ENCODE peak calls at places on chromosomes 6 and 20, in six cellular contexts. One of them, this sample, is unnamed.

GRCh38 chr6:137876547-137876946 is 9.5 kb downstream of the TNFAIP3 start:
- DNase-seq in uterus: no peak
- DNase-seq in pancreas: no peak
- DNase-seq in upper lobe of right lung: no peak
- DNase-seq in psoas muscle: no peak
- DNase-seq in PC-3: no peak
- DNase-seq in this sample: no peak

GRCh38 chr20:17895641-17896246 is 72.8 kb downstream of the SNX5 start:
- DNase-seq in uterus: peak; percentile 81
- DNase-seq in psoas muscle: peak; percentile 74
- DNase-seq in pancreas: no peak
- DNase-seq in upper lobe of right lung: peak; percentile 90
- DNase-seq in PC-3: no peak
- DNase-seq in this sample: no peak

GRCh38 chr20:46255440-46256104 is 52.7 kb downstream of the CDH22 start:
- DNase-seq in pancreas: peak; percentile 98
- DNase-seq in uterus: peak; percentile 54
- DNase-seq in PC-3: peak; percentile 97
- DNase-seq in upper lobe of right lung: peak; percentile 88
- DNase-seq in psoas muscle: peak; percentile 61
- DNase-seq in this sample: peak; percentile 2

GRCh38 chr6:150527100-150527499 is 72.6 kb upstream of the PLEKHG1 start:
- DNase-seq in PC-3: peak; percentile 33
- DNase-seq in upper lobe of right lung: no peak
- DNase-seq in uterus: peak; percentile 61
- DNase-seq in pancreas: no peak
- DNase-seq in psoas muscle: no peak
- DNase-seq in this sample: no peak

GRCh38 chr6:39896701-39897100 is 37.6 kb downstream of the MOCS1 start:
- DNase-seq in upper lobe of right lung: no peak
- DNase-seq in PC-3: no peak
- DNase-seq in pancreas: no peak
- DNase-seq in uterus: no peak
- DNase-seq in psoas muscle: no peak
- DNase-seq in this sample: no peak

GRCh38 chr6:157513619-157514485 is 132.9 kb downstream of the ZDHHC14 start:
- DNase-seq in psoas muscle: no peak
- DNase-seq in pancreas: no peak
- DNase-seq in PC-3: no peak
- DNase-seq in upper lobe of right lung: no peak
- DNase-seq in uterus: no peak
- DNase-seq in this sample: no peak

GRCh38 chr6:116217069-116217468 is 36.8 kb downstream of the TSPYL4 start:
- DNase-seq in pancreas: no peak
- DNase-seq in psoas muscle: no peak
- DNase-seq in upper lobe of right lung: no peak
- DNase-seq in PC-3: peak; percentile 61
- DNase-seq in uterus: no peak
- DNase-seq in this sample: no peak

GRCh38 chr20:5844063-5844681 is 94.0 kb downstream of the SHLD1 start:
- DNase-seq in upper lobe of right lung: no peak
- DNase-seq in uterus: no peak
- DNase-seq in psoas muscle: no peak
- DNase-seq in pancreas: no peak
- DNase-seq in PC-3: peak; percentile 76
- DNase-seq in this sample: peak; percentile 26

GRCh38 chr6:71478834-71479541 is 190.4 kb downstream of the OGFRL1 start:
- DNase-seq in uterus: no peak
- DNase-seq in pancreas: no peak
- DNase-seq in PC-3: peak; percentile 79
- DNase-seq in psoas muscle: no peak
- DNase-seq in upper lobe of right lung: no peak
- DNase-seq in this sample: peak; percentile 93

GRCh38 chr6:30896541-30896940 is 11.5 kb upstream of the GTF2H4 start:
- DNase-seq in upper lobe of right lung: peak; percentile 59
- DNase-seq in uterus: no peak
- DNase-seq in psoas muscle: no peak
- DNase-seq in PC-3: no peak
- DNase-seq in pancreas: no peak
- DNase-seq in this sample: no peak

GRCh38 chr20:6473197-6473596 is 294.3 kb upstream of the BMP2 start:
- DNase-seq in upper lobe of right lung: no peak
- DNase-seq in uterus: no peak
- DNase-seq in pancreas: no peak
- DNase-seq in PC-3: peak; percentile 90
- DNase-seq in psoas muscle: no peak
- DNase-seq in this sample: no peak

GRCh38 chr6:125245523-125246264 is 56.1 kb downstream of the HDDC2 start:
- DNase-seq in PC-3: no peak
- DNase-seq in pancreas: no peak
- DNase-seq in upper lobe of right lung: no peak
- DNase-seq in uterus: no peak
- DNase-seq in psoas muscle: no peak
- DNase-seq in this sample: no peak

GRCh38 chr6:166686317-166686716 is 59.3 kb upstream of the RPS6KA2 start:
- DNase-seq in PC-3: no peak
- DNase-seq in psoas muscle: no peak
- DNase-seq in pancreas: no peak
- DNase-seq in upper lobe of right lung: peak; percentile 44
- DNase-seq in uterus: no peak
- DNase-seq in this sample: no peak

GRCh38 chr20:41526327-41526726 is 91.8 kb downstream of the CHD6 start:
- DNase-seq in pancreas: no peak
- DNase-seq in upper lobe of right lung: no peak
- DNase-seq in psoas muscle: no peak
- DNase-seq in uterus: no peak
- DNase-seq in PC-3: no peak
- DNase-seq in this sample: no peak

GRCh38 chr6:52617087-52617486 is 40.2 kb upstream of the TRAM2 start:
- DNase-seq in pancreas: no peak
- DNase-seq in PC-3: no peak
- DNase-seq in psoas muscle: no peak
- DNase-seq in upper lobe of right lung: no peak
- DNase-seq in uterus: no peak
- DNase-seq in this sample: no peak

GRCh38 chr20:21125849-21126840 is at the start of gene KIZ:
- DNase-seq in psoas muscle: peak; percentile 97
- DNase-seq in upper lobe of right lung: peak; percentile 99
- DNase-seq in pancreas: peak; percentile 99
- DNase-seq in uterus: peak; percentile 95
- DNase-seq in PC-3: peak; percentile 98
- DNase-seq in this sample: peak; percentile 58

GRCh38 chr20:21124190-21124589 is 1.7 kb upstream of the KIZ start:
- DNase-seq in pancreas: no peak
- DNase-seq in psoas muscle: no peak
- DNase-seq in uterus: no peak
- DNase-seq in PC-3: no peak
- DNase-seq in upper lobe of right lung: no peak
- DNase-seq in this sample: no peak

GRCh38 chr20:21125072-21125848 is 622 bp upstream of the KIZ start:
- DNase-seq in pancreas: peak; percentile 62
- DNase-seq in upper lobe of right lung: no peak
- DNase-seq in psoas muscle: peak; percentile 43
- DNase-seq in uterus: peak; percentile 46
- DNase-seq in PC-3: peak; percentile 62
- DNase-seq in this sample: no peak

GRCh38 chr20:21129861-21130260 is 4.0 kb downstream of the KIZ start:
- DNase-seq in psoas muscle: no peak
- DNase-seq in PC-3: no peak
- DNase-seq in upper lobe of right lung: no peak
- DNase-seq in pancreas: no peak
- DNase-seq in uterus: no peak
- DNase-seq in this sample: no peak

DNA sequence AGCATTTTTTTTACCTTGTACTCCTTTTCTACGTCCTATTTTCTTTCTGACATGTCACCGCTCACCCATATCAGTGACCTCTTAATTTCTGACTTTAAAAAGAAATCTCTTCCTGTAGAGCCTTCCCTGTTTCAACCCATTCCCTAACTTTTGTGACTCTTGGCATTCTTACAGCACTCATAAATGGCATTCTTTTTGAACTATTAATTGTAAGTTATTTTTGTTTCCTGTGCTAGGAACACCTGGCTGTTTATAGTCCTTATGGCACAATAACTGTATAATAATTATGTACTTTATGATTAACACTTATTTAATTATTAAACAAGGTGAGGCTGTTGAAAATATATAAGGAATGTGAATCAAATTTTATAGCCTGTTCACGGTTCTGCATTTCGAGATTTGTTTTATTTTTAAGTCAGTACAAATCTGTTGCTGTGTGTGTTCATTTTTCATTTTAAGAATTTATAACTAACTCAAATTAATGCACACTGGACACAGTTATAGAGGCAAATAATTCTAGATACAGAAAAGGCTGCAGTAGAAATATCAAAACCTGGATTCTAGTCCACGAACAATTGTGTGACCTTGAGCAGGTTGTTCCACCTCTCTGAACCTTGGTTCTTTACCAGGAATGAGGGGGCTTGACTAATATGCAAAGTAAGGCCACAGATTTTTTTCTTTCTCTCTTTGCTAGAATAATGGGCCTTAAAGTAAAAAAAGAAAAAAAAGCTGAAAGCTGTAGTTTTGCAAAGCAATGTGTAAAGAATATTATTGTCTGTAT is 1.5 kb downstream of the KIZ start:
- DNase-seq in psoas muscle: no peak
- DNase-seq in upper lobe of right lung: no peak
- DNase-seq in pancreas: no peak
- DNase-seq in PC-3: peak; percentile 34
- DNase-seq in uterus: no peak
- DNase-seq in this sample: no peak
- H3K4me3 ChIP-seq in psoas muscle: peak overlapping the region; percentile 91
- H3K4me3 ChIP-seq in upper lobe of right lung: no peak overlapping the region
- H3K4me3 ChIP-seq in pancreas: peak overlapping the region; percentile 98
- H3K4me3 ChIP-seq in PC-3: peak overlapping the region; percentile 87
- H3K4me3 ChIP-seq in uterus: no peak overlapping the region
- H3K4me3 ChIP-seq in this sample: no peak overlapping the region

DNA sequence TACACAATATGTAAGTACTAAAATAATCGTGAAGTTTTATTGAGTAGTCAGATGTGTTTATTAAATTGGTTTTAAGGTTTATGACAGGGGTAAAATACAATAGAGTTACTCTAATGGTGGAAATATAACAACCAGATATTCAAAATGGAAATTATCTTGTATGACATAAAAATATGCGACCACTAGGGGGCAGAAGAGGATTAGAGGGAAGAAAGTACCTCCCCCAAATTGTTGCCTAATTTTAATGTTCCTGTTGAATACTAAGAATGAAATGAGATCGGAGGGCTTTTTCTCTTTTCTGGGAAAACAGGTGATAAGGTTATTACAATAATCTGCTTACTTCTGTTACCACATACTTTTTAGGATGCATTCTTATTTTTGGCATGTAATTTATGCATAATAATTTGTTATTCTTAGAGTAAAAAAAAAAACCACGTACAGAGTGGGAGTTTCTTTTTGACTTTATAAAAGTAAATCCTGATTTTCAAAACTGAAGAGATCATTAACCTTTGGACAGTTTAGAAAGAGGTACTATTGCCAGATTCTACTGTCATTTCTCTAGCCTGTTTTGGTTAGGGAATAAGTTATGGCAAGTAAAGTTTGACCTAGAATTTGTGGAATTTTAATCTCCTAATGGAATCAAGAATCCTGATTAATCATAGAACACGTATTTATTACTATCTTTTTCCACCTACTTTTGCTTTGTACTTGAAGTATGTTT is 159.2 kb downstream of the CD109 start:
- DNase-seq in upper lobe of right lung: no peak
- DNase-seq in PC-3: peak; percentile 76
- DNase-seq in pancreas: no peak
- DNase-seq in psoas muscle: no peak
- DNase-seq in uterus: peak; percentile 44
- DNase-seq in this sample: no peak
- TF ChIP-seq CTCF in upper lobe of right lung: peak; percentile 79
- TF ChIP-seq CTCF in PC-3: peak; percentile 77
- TF ChIP-seq CTCF in pancreas: peak; percentile 44
- TF ChIP-seq CTCF in psoas muscle: peak; percentile 62
- TF ChIP-seq CTCF in uterus: peak; percentile 85
- TF ChIP-seq CTCF in this sample: peak; percentile 54

GRCh38 chr20:50930139-50931047 is 844 bp downstream of the ADNP start:
- DNase-seq in psoas muscle: peak; percentile 37
- DNase-seq in upper lobe of right lung: peak; percentile 76
- DNase-seq in uterus: peak; percentile 23
- DNase-seq in PC-3: no peak
- DNase-seq in pancreas: peak; percentile 84
- DNase-seq in this sample: no peak

GRCh38 chr20:50928469-50928868 is 2.8 kb downstream of the ADNP start:
- DNase-seq in uterus: no peak
- DNase-seq in PC-3: no peak
- DNase-seq in psoas muscle: no peak
- DNase-seq in pancreas: no peak
- DNase-seq in upper lobe of right lung: no peak
- DNase-seq in this sample: no peak

GRCh38 chr20:50931306-50932015 is at the start of gene ADNP:
- DNase-seq in upper lobe of right lung: peak; percentile 94
- DNase-seq in PC-3: peak; percentile 89
- DNase-seq in pancreas: peak; percentile 94
- DNase-seq in uterus: peak; percentile 94
- DNase-seq in psoas muscle: peak; percentile 91
- DNase-seq in this sample: peak; percentile 47

GRCh38 chr20:50931048-50931305 is 260 bp downstream of the ADNP start:
- DNase-seq in upper lobe of right lung: no peak
- DNase-seq in psoas muscle: no peak
- DNase-seq in PC-3: no peak
- DNase-seq in pancreas: no peak
- DNase-seq in uterus: no peak
- DNase-seq in this sample: no peak

DNA sequence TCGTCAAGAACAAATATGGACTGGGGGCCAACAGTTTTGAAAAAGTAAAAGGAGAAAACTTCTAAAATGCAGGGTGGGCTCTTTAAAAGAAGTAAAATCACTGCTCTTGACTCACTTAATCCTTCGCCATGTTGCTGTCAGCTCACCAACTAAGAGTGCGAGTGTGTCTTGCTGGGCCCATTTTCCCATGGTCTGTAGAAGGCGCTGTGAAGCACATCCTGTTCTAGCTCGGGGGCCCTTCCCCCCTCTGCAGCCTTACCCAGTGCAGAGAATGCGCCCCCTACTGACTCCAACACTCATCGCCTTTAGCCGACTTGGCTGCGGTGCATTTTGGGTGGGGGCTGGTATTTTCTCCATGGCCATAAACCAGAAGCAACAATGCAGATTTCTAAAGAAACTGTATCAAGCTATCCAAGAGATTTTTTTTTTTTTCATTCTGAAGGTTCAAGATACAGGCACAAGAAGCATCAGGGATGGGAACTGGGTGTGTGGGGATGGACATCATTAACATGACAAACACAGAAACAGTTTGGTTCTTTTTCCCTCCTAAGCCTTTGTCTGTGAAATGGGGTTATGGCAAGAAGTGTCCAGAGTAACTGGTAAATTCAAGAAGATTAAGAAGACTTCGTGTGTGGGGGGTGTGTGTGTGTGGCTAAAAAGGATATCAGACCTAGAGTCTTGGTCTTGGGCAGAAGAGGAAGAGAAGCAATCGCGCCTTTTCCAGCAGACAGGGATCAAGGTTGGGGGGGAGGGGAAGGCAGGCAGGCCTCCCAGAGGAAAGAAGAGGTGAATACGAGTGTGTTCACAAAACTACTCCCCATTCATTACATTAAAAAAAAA is 1.7 kb downstream of the ADNP start:
- DNase-seq in psoas muscle: peak; percentile 86
- DNase-seq in pancreas: peak; percentile 90
- DNase-seq in PC-3: peak; percentile 92
- DNase-seq in uterus: peak; percentile 86
- DNase-seq in upper lobe of right lung: peak; percentile 91
- DNase-seq in this sample: peak; percentile 89
- H3K36me3 ChIP-seq in psoas muscle: peaks cover 39% of the 10 kb centered on the region
- H3K36me3 ChIP-seq in pancreas: no peaks in the 10 kb centered on the region
- H3K36me3 ChIP-seq in PC-3: peaks cover 47% of the 10 kb centered on the region
- H3K36me3 ChIP-seq in uterus: no peaks in the 10 kb centered on the region
- H3K36me3 ChIP-seq in upper lobe of right lung: peaks cover 25% of the 10 kb centered on the region
- H3K36me3 ChIP-seq in this sample: peaks cover 1% of the 10 kb centered on the region

GRCh38 chr20:63497138-63497945 is 1.5 kb downstream of the EEF1A2 start:
- DNase-seq in upper lobe of right lung: peak; percentile 57
- DNase-seq in pancreas: peak; percentile 78
- DNase-seq in psoas muscle: peak; percentile 55
- DNase-seq in uterus: no peak
- DNase-seq in PC-3: no peak
- DNase-seq in this sample: no peak
- H3K4me3 ChIP-seq in upper lobe of right lung: no peak overlapping the region
- H3K4me3 ChIP-seq in pancreas: peak overlapping the region; percentile 37
- H3K4me3 ChIP-seq in psoas muscle: peak overlapping the region; percentile 75
- H3K4me3 ChIP-seq in uterus: no peak overlapping the region
- H3K4me3 ChIP-seq in PC-3: peak overlapping the region; percentile 84
- H3K4me3 ChIP-seq in this sample: no peak overlapping the region